ENCODE peak calls at places on chromosome 2, in four cellular contexts. X, S, A and U are unnamed samples.
A peak's percentile ranks its signal among the peaks of the same experiment; 100 is the strongest.

GRCh38 chr2:174625031-174625430 is 27.4 kb upstream of the WIPF1 start:
- DNase-seq in A (no peak), X (no peak), S (no peak), U (no peak)

GRCh38 chr2:173196638-173197037 is 121.0 kb downstream of the MAP3K20 start:
- DNase-seq in S (no peak), A (no peak), X (no peak), U (no peak)

GRCh38 chr2:40244251-40245010 is 207.5 kb downstream of the SLC8A1 start:
- DNase-seq in S (no peak), A (no peak), X (peak; percentile 71), U (peak; percentile 59)

GRCh38 chr2:10427568-10427975 is 20.6 kb downstream of the ODC1 start:
- DNase-seq in S (no peak), X (no peak), A (no peak), U (no peak)

GRCh38 chr2:68537872-68538271 is 70.5 kb downstream of the APLF start:
- DNase-seq in A (no peak), S (no peak), X (no peak), U (peak; percentile 13)

GRCh38 chr2:46703588-46703987 is 212.0 kb downstream of the MCFD2 start:
- DNase-seq in S (no peak), X (no peak), A (no peak), U (no peak)

GRCh38 chr2:47402555-47402804 is 476 bp upstream of the MSH2 start:
- DNase-seq in S (no peak), A (no peak), X (no peak), U (no peak)

GRCh38 chr2:9984861-9985480 is 33.5 kb downstream of the GRHL1 start:
- DNase-seq in X (no peak), S (no peak), A (no peak), U (no peak)

GRCh38 chr2:62968168-62968567 is 82.5 kb upstream of the OTX1 start:
- DNase-seq in A (no peak), X (no peak), S (no peak), U (no peak)

GRCh38 chr2:127387655-127388422 is at the start of gene MAP3K2:
- DNase-seq in S (peak; percentile 96), X (peak; percentile 95), A (peak; percentile 96), U (peak; percentile 79)

GRCh38 chr2:106789185-106789584 is 96.8 kb downstream of the ST6GAL2 start:
- DNase-seq in S (no peak), X (no peak), A (no peak), U (peak; percentile 17)

GRCh38 chr2:14234911-14235310 is 397.6 kb upstream of the LRATD1 start:
- DNase-seq in X (no peak), S (no peak), A (no peak), U (no peak)